ENCODE peak calls at places on chromosomes 3 and 15, in six cellular contexts. R is body of pancreas, Q is fibroblast of lung, U is breast epithelium, W is endothelial cell of umbilical vein, Y is AG04450. H is an unnamed sample.

GRCh38 chr3:194312743-194313281 is 38.3 kb downstream of the CPN2 start:
- DNase-seq in R (peak; percentile 42), Q (peak; percentile 53), U (no peak), W (no peak), Y (no peak), H (no peak)

GRCh38 chr15:96553006-96553405 is 222.5 kb downstream of the NR2F2 start:
- DNase-seq in R (no peak), Q (no peak), U (no peak), W (no peak), Y (no peak), H (peak; percentile 9)

GRCh38 chr3:124812291-124813265 is 74.6 kb downstream of the ITGB5 start:
- DNase-seq in R (peak; percentile 47), Q (peak; percentile 99), U (no peak), W (peak; percentile 9), Y (peak; percentile 95), H (peak; percentile 93)

GRCh38 chr15:65102912-65103311 is 12.1 kb downstream of the UBAP1L start:
- DNase-seq in R (no peak), Q (no peak), U (no peak), W (no peak), Y (no peak), H (no peak)

GRCh38 chr15:74618841-74619596 is 3.4 kb downstream of the CLK3 start:
- DNase-seq in R (no peak), Q (no peak), U (no peak), W (no peak), Y (no peak), H (no peak)

GRCh38 chr3:139289866-139290524 is 53.8 kb upstream of the MRPS22 start:
- DNase-seq in R (no peak), Q (no peak), U (no peak), W (no peak), Y (no peak), H (no peak)

GRCh38 chr3:121483290-121483689 is 62.5 kb downstream of the POLQ start:
- DNase-seq in R (no peak), Q (peak; percentile 15), U (no peak), W (no peak), Y (no peak), H (no peak)

GRCh38 chr3:194273396-194274310 is 77.5 kb downstream of the CPN2 start:
- DNase-seq in R (peak; percentile 11), Q (no peak), U (no peak), W (no peak), Y (no peak), H (no peak)

GRCh38 chr3:196073188-196073838 is 8.6 kb downstream of the TFRC start:
- DNase-seq in R (peak; percentile 60), Q (peak; percentile 69), U (no peak), W (peak; percentile 66), Y (peak; percentile 26), H (peak; percentile 32)

GRCh38 chr3:107973152-107973551 is 117.7 kb downstream of the CD47 start:
- DNase-seq in R (no peak), Q (no peak), U (no peak), W (no peak), Y (no peak), H (no peak)
- TF ChIP-seq CTCF in R (no peak), Q (no peak), U (no peak), W (no peak), Y (no peak), H (no peak)

GRCh38 chr3:27544372-27544865 is 60.2 kb upstream of the SLC4A7 start:
- DNase-seq in R (no peak), Q (peak; percentile 77), U (no peak), W (peak; percentile 70), Y (no peak), H (no peak)
- H3K27ac ChIP-seq in R (no peak overlapping the region), Q (peak overlapping the region; percentile 32), U (peak overlapping the region; percentile 48), W (peak overlapping the region; percentile 19), Y (no peak overlapping the region), H (peak overlapping the region; percentile 74)

DNA sequence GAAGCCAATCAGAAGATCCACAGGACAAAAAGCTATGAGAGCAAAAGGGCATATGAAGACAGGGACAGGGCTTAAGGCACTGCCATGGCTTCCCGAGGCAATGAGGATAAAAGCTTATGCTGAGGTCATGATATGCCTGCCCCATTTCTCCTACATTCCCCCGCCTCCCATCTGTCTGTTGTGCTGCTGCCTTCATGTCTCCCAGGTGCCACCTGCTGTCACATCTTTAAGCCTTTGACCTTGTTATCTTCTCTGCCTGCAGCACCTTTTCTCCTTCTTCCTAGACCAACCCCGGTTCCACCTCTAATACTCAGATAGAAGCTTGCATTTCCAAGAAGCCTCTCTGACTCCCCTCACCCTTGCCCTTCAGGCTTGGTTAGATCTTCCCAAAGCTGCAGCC is 213.8 kb downstream of the ARRDC4 start:
- DNase-seq in R (no peak), Q (no peak), U (no peak), W (no peak), Y (no peak), H (no peak)
- TF ChIP-seq CTCF in R (no peak), Q (no peak), U (no peak), W (no peak), Y (no peak), H (no peak)

GRCh38 chr3:64911138-64911537 is 223.3 kb upstream of the ADAMTS9 start:
- DNase-seq in R (no peak), Q (no peak), U (no peak), W (no peak), Y (no peak), H (no peak)

GRCh38 chr3:64908292-64908691 is 220.5 kb upstream of the ADAMTS9 start:
- DNase-seq in R (no peak), Q (no peak), U (no peak), W (peak; percentile 90), Y (no peak), H (peak; percentile 27)

GRCh38 chr3:64906011-64906410 is 218.2 kb upstream of the ADAMTS9 start:
- DNase-seq in R (no peak), Q (no peak), U (no peak), W (no peak), Y (no peak), H (no peak)

GRCh38 chr3:64909757-64910475 is 222.1 kb upstream of the ADAMTS9 start:
- DNase-seq in R (no peak), Q (no peak), U (no peak), W (no peak), Y (no peak), H (no peak)

DNA sequence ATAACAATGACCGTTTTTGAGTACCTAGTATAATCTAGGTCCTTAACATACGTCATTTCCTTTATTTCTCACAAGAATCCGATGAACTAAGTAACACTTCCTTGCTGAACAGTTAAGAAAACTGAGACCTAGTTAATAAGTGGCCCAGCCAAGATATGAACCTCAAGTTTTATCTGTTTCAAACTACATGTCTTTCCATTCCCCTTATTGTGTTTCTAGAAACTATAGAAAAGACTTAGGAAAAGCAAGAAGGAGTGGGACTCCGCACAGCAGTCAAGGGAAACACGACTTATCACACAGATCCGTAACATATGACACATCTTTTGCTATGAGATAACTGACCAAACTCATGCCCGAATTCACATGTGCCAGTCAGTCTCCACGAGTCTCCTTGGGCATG is 221.2 kb upstream of the ADAMTS9 start:
- DNase-seq in R (no peak), Q (no peak), U (no peak), W (peak; percentile 71), Y (no peak), H (no peak)
- H3K27ac ChIP-seq in R (no peak overlapping the region), Q (no peak overlapping the region), U (no peak overlapping the region), W (peak overlapping the region; percentile 89), Y (no peak overlapping the region), H (no peak overlapping the region)

GRCh38 chr3:10322355-10322715 is 1.4 kb upstream of the SEC13 start:
- DNase-seq in R (no peak), Q (no peak), U (no peak), W (no peak), Y (no peak), H (no peak)
- TF ChIP-seq CTCF in R (no peak), Q (peak; percentile 12), U (no peak), W (peak; percentile 37), Y (peak; percentile 28), H (peak; percentile 48)

DNA sequence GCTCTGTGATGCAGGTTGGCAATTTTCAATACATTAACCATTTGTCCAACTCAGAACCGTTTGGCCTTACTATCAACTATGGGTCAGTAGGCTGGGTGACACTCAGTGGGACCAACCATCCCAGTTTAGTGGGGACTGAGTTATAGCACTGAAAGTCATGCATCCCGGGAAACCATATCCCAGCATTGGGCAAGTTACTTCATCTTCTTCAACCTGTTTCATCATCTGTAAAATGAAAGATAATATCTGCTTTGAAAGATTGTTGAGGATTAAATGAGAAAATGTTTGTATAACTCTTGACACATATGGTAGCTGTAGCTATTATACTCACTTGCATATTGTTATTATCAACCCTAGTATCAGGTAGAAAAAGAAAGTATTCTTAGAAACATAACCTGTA is 11.9 kb downstream of the RAB27A start:
- DNase-seq in R (no peak), Q (no peak), U (no peak), W (no peak), Y (no peak), H (no peak)
- H3K27ac ChIP-seq in R (no peak overlapping the region), Q (no peak overlapping the region), U (peak overlapping the region; percentile 10), W (no peak overlapping the region), Y (no peak overlapping the region), H (no peak overlapping the region)

GRCh38 chr3:109165905-109166304 is 29.4 kb downstream of the C3orf85 start:
- DNase-seq in R (no peak), Q (no peak), U (no peak), W (no peak), Y (no peak), H (no peak)
- TF ChIP-seq CTCF in R (no peak), Q (no peak), U (no peak), W (no peak), Y (no peak), H (no peak)

DNA sequence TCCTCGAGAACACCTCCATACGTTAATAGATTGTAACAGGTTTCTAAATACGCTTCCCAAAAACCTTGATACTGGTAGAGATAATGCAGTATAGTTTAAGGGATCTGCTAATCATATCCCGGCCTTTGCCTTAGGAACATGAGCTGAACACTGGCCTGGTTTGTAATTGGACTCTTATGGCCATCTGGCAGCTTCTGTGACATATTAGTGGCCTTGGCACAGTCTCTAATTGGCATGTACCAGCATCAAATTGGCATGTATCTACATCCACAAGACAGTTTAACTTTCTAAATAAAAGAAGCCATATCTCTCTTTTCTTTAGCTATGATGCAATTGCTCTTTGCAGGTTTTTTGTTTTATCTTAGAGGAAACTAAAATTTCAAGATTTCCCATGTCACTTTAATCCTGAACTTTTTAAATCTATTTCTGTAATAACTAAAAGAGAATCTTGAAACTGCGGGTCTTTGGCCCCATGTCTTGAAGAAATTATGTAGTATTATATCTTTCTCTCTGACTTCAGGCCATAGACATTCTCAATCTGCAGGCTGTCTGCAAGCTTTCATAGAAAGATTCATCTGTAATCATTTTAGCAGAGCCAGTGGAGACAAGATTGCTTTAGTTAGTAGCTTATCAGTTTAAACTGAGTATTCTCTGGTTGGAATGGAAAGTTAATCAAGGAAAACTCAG is 44.7 kb upstream of the FILIP1L start:
- DNase-seq in R (no peak), Q (peak; percentile 16), U (no peak), W (peak; percentile 54), Y (no peak), H (no peak)
- H3K27ac ChIP-seq in R (peak overlapping the region; percentile 9), Q (no peak overlapping the region), U (no peak overlapping the region), W (peak overlapping the region; percentile 75), Y (peak overlapping the region; percentile 12), H (no peak overlapping the region)

H was measured in brain microvascular endothelial cell.